ENCODE peak calls at places on chromosome 1, in four cellular contexts. D is stimulated activated CD4-positive, alpha-beta T cell treated with anti-CD3 and anti-CD28 coated beads, Interleukin-1b, Interleukin-23, amount 100 ng/mL, for 4 hours; E is HuH-7; F is activated CD4-positive, alpha-beta T cell treated with anti-CD3 and anti-CD28 coated beads for 24 hours. Q is an unnamed sample.

GRCh38 chr1:24022611-24023359 is 42.7 kb upstream of the SRSF10 start:
- DNase-seq in D (no peak), E (no peak), F (no peak), Q (no peak)

GRCh38 chr1:181257117-181257516 is 168.6 kb downstream of the IER5 start:
- DNase-seq in D (no peak), E (no peak), F (no peak), Q (no peak)

GRCh38 chr1:54285815-54286214 is 85.8 kb downstream of the MRPL37 start:
- DNase-seq in D (no peak), E (no peak), F (no peak), Q (no peak)

GRCh38 chr1:35390600-35391494 is 122.3 kb downstream of the ZMYM4 start:
- DNase-seq in D (no peak), E (no peak), F (no peak), Q (no peak)

GRCh38 chr1:176515310-176515709 is 52.3 kb downstream of the PAPPA2 start:
- DNase-seq in D (no peak), E (no peak), F (no peak), Q (peak; percentile 51)

GRCh38 chr1:12343823-12344487 is 114.1 kb downstream of the VPS13D start:
- DNase-seq in D (no peak), E (no peak), F (no peak), Q (no peak)

GRCh38 chr1:107530543-107530942 is 389.7 kb downstream of the NTNG1 start:
- DNase-seq in D (no peak), E (no peak), F (no peak), Q (no peak)

GRCh38 chr1:7046891-7047290 is 261.6 kb downstream of the CAMTA1 start:
- DNase-seq in D (no peak), E (no peak), F (no peak), Q (no peak)

GRCh38 chr1:86823821-86824500 is 90.0 kb downstream of the SELENOF start:
- DNase-seq in D (no peak), E (peak; percentile 37), F (no peak), Q (peak; percentile 26)

GRCh38 chr1:84642776-84643175 is 47.5 kb downstream of the SSX2IP start:
- DNase-seq in D (no peak), E (no peak), F (no peak), Q (no peak)

GRCh38 chr1:38872401-38873026 is 634 bp downstream of the MYCBP start:
- DNase-seq in D (no peak), E (no peak), F (no peak), Q (no peak)

GRCh38 chr1:215652371-215652770 is 85.3 kb downstream of the KCTD3 start:
- DNase-seq in D (no peak), E (no peak), F (no peak), Q (no peak)

GRCh38 chr1:57232500-57232899 is 191.4 kb downstream of the DAB1 start:
- DNase-seq in D (no peak), E (no peak), F (no peak), Q (no peak)

GRCh38 chr1:167938083-167938482 is 1.2 kb upstream of the MPC2 start:
- DNase-seq in D (no peak), E (no peak), F (no peak), Q (no peak)

GRCh38 chr1:181661569-181661968 is 178.3 kb downstream of the CACNA1E start:
- DNase-seq in D (no peak), E (no peak), F (no peak), Q (peak; percentile 5)

GRCh38 chr1:40312238-40313205 is 4.6 kb downstream of the COL9A2 start:
- DNase-seq in D (no peak), E (peak; percentile 56), F (no peak), Q (peak; percentile 16)

GRCh38 chr1:32716312-32717126 is 13.9 kb upstream of the SYNC start:
- DNase-seq in D (peak; percentile 3), E (peak; percentile 84), F (no peak), Q (peak; percentile 95)

GRCh38 chr1:26049531-26050254 is 3.8 kb upstream of the SLC30A2 start:
- DNase-seq in D (no peak), E (no peak), F (no peak), Q (no peak)

GRCh38 chr1:84121360-84121759 is 22.7 kb upstream of the PRKACB start:
- DNase-seq in D (no peak), E (no peak), F (no peak), Q (no peak)

GRCh38 chr1:20071416-20071815 is 1.4 kb downstream of the PLA2G5 start:
- DNase-seq in D (no peak), E (no peak), F (no peak), Q (no peak)

GRCh38 chr1:230620666-230621065 is 21.6 kb upstream of the COG2 start:
- DNase-seq in D (no peak), E (no peak), F (no peak), Q (no peak)

GRCh38 chr1:78318011-78318410 is 172.8 kb upstream of the PTGFR start:
- DNase-seq in D (no peak), E (no peak), F (no peak), Q (no peak)

GRCh38 chr1:25467193-25467592 is 36.5 kb downstream of the MACO1 start:
- DNase-seq in D (no peak), E (no peak), F (no peak), Q (no peak)

GRCh38 chr1:165697491-165697880 is 876 bp downstream of the ALDH9A1 start:
- DNase-seq in D (no peak), E (no peak), F (no peak), Q (no peak)

GRCh38 chr1:203046984-203047630 is 20.8 kb downstream of the PPFIA4 start:
- DNase-seq in D (no peak), E (no peak), F (no peak), Q (no peak)

GRCh38 chr1:218367118-218367517 is 22.0 kb downstream of the TGFB2 start:
- DNase-seq in D (no peak), E (peak; percentile 43), F (no peak), Q (no peak)

GRCh38 chr1:205325334-205325884 is 3.9 kb upstream of the NUAK2 start:
- DNase-seq in D (peak; percentile 49), E (peak; percentile 72), F (no peak), Q (peak; percentile 60)

Q was measured in COR-L47.